ENCODE peak calls at places on chromosome 7, in six cellular contexts. G is caudate nucleus, H is DMS79, C is dermis blood vessel endothelial cell, Q is posterior cingulate gyrus, P is A549. B is an unnamed sample.

GRCh38 chr7:36878288-36878687 is 154.0 kb upstream of the AOAH start:
- DNase-seq in G (no peak), Q (no peak), H (no peak), C (no peak), P (no peak), B (no peak)

GRCh38 chr7:70588151-70588550 is 543.8 kb upstream of the GALNT17 start:
- DNase-seq in C (no peak), Q (no peak), G (no peak), P (no peak), H (no peak), B (no peak)

GRCh38 chr7:156610601-156611000 is 30.0 kb upstream of the RNF32 start:
- DNase-seq in C (no peak), G (no peak), H (peak), P (no peak), Q (no peak), B (no peak)

GRCh38 chr7:43944286-43944685 is 18.1 kb downstream of the UBE2D4 start:
- DNase-seq in C (no peak), P (no peak), H (no peak), G (no peak), Q (no peak), B (no peak)

GRCh38 chr7:77657427-77658331 is 38.6 kb upstream of the RSBN1L start:
- DNase-seq in G (no peak), H (peak), C (peak), Q (no peak), P (peak), B (no peak)

GRCh38 chr7:25496394-25497103 is 268.3 kb upstream of the NPVF start:
- DNase-seq in Q (no peak), C (no peak), G (no peak), H (no peak), P (no peak), B (no peak)

GRCh38 chr7:70775570-70776156 is 356.3 kb upstream of the GALNT17 start:
- DNase-seq in P (no peak), Q (no peak), H (no peak), G (no peak), C (no peak), B (no peak)

GRCh38 chr7:31882187-31882586 is 188.0 kb downstream of the PDE1C start:
- DNase-seq in G (peak), Q (peak), H (no peak), C (peak), P (no peak), B (no peak)

GRCh38 chr7:55477781-55478374 is 94.4 kb downstream of the VOPP1 start:
- DNase-seq in C (no peak), P (no peak), H (no peak), G (no peak), Q (peak), B (no peak)

GRCh38 chr7:73521636-73522080 is 435 bp downstream of the BAZ1B start:
- DNase-seq in G (peak), Q (no peak), H (no peak), P (peak), C (peak), B (peak)

GRCh38 chr7:2934211-2934731 is 90.2 kb upstream of the GNA12 start:
- DNase-seq in P (peak), Q (peak), H (no peak), C (no peak), G (no peak), B (no peak)

GRCh38 chr7:66055321-66055956 is 20.2 kb upstream of the ASL start:
- DNase-seq in G (no peak), Q (peak), C (no peak), H (no peak), P (no peak), B (no peak)

GRCh38 chr7:41874206-41874770 is 171.4 kb upstream of the INHBA start:
- DNase-seq in Q (no peak), P (no peak), H (no peak), G (no peak), C (no peak), B (no peak)

GRCh38 chr7:75028299-75028698 is 45.3 kb downstream of the RCC1L start:
- DNase-seq in G (no peak), C (no peak), Q (no peak), P (no peak), H (no peak), B (no peak)

GRCh38 chr7:97818066-97818663 is 54.0 kb downstream of the ASNS start:
- DNase-seq in G (no peak), P (no peak), Q (no peak), H (no peak), C (no peak), B (no peak)